ENCODE peak calls at places on chromosome 22, in six cellular contexts. One of them, this sample, is unnamed.

GRCh38 chr22:46971141-46971775 is 208.8 kb downstream of the TBC1D22A start:
- DNase-seq in K562: no peak
- DNase-seq in HepG2: no peak
- DNase-seq in GM12878: no peak
- DNase-seq in HCT116: no peak
- DNase-seq in H1: no peak
- DNase-seq in this sample: peak

GRCh38 chr22:50305658-50306566 is 1.5 kb downstream of the PLXNB2 start:
- DNase-seq in HCT116: peak
- DNase-seq in GM12878: peak
- DNase-seq in H1: no peak
- DNase-seq in HepG2: no peak
- DNase-seq in K562: peak
- DNase-seq in this sample: peak

GRCh38 chr22:49234459-49234858 is 593.2 kb downstream of the BRD1 start:
- DNase-seq in HCT116: no peak
- DNase-seq in K562: no peak
- DNase-seq in H1: no peak
- DNase-seq in GM12878: no peak
- DNase-seq in HepG2: no peak
- DNase-seq in this sample: no peak

GRCh38 chr22:31083923-31084810 is 3.0 kb downstream of the SMTN start:
- DNase-seq in H1: no peak
- DNase-seq in K562: no peak
- DNase-seq in HCT116: no peak
- DNase-seq in HepG2: no peak
- DNase-seq in GM12878: no peak
- DNase-seq in this sample: peak

GRCh38 chr22:26161746-26162145 is 7.5 kb upstream of the SEZ6L start:
- DNase-seq in HepG2: no peak
- DNase-seq in HCT116: no peak
- DNase-seq in H1: no peak
- DNase-seq in GM12878: no peak
- DNase-seq in K562: no peak
- DNase-seq in this sample: no peak

GRCh38 chr22:30427871-30428270 is 2.3 kb downstream of the MTFP1 start:
- DNase-seq in HCT116: no peak
- DNase-seq in HepG2: no peak
- DNase-seq in GM12878: no peak
- DNase-seq in K562: no peak
- DNase-seq in H1: no peak
- DNase-seq in this sample: no peak

GRCh38 chr22:21975854-21976345 is 6.7 kb downstream of the TOP3B start:
- DNase-seq in HepG2: no peak
- DNase-seq in K562: no peak
- DNase-seq in H1: no peak
- DNase-seq in GM12878: no peak
- DNase-seq in HCT116: no peak
- DNase-seq in this sample: no peak

GRCh38 chr22:29744902-29745301 is 21.9 kb downstream of the ZMAT5 start:
- DNase-seq in K562: no peak
- DNase-seq in H1: no peak
- DNase-seq in GM12878: no peak
- DNase-seq in HepG2: no peak
- DNase-seq in HCT116: no peak
- DNase-seq in this sample: no peak

GRCh38 chr22:31212783-31213626 is 907 bp downstream of the LIMK2 start:
- DNase-seq in GM12878: no peak
- DNase-seq in HCT116: no peak
- DNase-seq in K562: no peak
- DNase-seq in HepG2: no peak
- DNase-seq in H1: no peak
- DNase-seq in this sample: peak

GRCh38 chr22:42920101-42920820 is 63.2 kb upstream of the ARFGAP3 start:
- DNase-seq in GM12878: no peak
- DNase-seq in HepG2: no peak
- DNase-seq in K562: no peak
- DNase-seq in HCT116: no peak
- DNase-seq in H1: no peak
- DNase-seq in this sample: no peak

GRCh38 chr22:29028468-29028867 is 33.2 kb downstream of the C22orf31 start:
- DNase-seq in GM12878: no peak
- DNase-seq in H1: no peak
- DNase-seq in HepG2: no peak
- DNase-seq in K562: no peak
- DNase-seq in HCT116: no peak
- DNase-seq in this sample: no peak

GRCh38 chr22:50252081-50253045 is 1.3 kb upstream of the HDAC10 start:
- DNase-seq in GM12878: no peak
- DNase-seq in HepG2: peak
- DNase-seq in H1: no peak
- DNase-seq in HCT116: no peak
- DNase-seq in K562: no peak
- DNase-seq in this sample: peak

GRCh38 chr22:27962268-27963191 is 43.5 kb upstream of the PITPNB start:
- DNase-seq in K562: no peak
- DNase-seq in HCT116: no peak
- DNase-seq in HepG2: no peak
- DNase-seq in H1: no peak
- DNase-seq in GM12878: no peak
- DNase-seq in this sample: no peak

GRCh38 chr22:41382098-41382578 is 396 bp downstream of the TEF start:
- DNase-seq in GM12878: no peak
- DNase-seq in HCT116: no peak
- DNase-seq in H1: no peak
- DNase-seq in K562: peak
- DNase-seq in HepG2: no peak
- DNase-seq in this sample: peak

GRCh38 chr22:26608129-26608528 is 9.7 kb downstream of the CRYBB1 start:
- DNase-seq in HCT116: no peak
- DNase-seq in K562: no peak
- DNase-seq in GM12878: no peak
- DNase-seq in HepG2: no peak
- DNase-seq in H1: no peak
- DNase-seq in this sample: no peak

GRCh38 chr22:19879996-19880785 is 25.5 kb upstream of the GNB1L start:
- DNase-seq in HCT116: no peak
- DNase-seq in HepG2: peak
- DNase-seq in GM12878: no peak
- DNase-seq in K562: no peak
- DNase-seq in H1: no peak
- DNase-seq in this sample: peak

GRCh38 chr22:34645375-34645774 is 420.6 kb upstream of the ISX start:
- DNase-seq in GM12878: no peak
- DNase-seq in K562: no peak
- DNase-seq in HCT116: no peak
- DNase-seq in HepG2: peak
- DNase-seq in H1: peak
- DNase-seq in this sample: no peak

GRCh38 chr22:30208631-30209603 is 37.6 kb downstream of the LIF start:
- DNase-seq in K562: peak
- DNase-seq in HepG2: peak
- DNase-seq in HCT116: no peak
- DNase-seq in GM12878: no peak
- DNase-seq in H1: no peak
- DNase-seq in this sample: peak

GRCh38 chr22:27975381-27976013 is 56.4 kb upstream of the PITPNB start:
- DNase-seq in HCT116: no peak
- DNase-seq in GM12878: no peak
- DNase-seq in K562: no peak
- DNase-seq in H1: no peak
- DNase-seq in HepG2: no peak
- DNase-seq in this sample: no peak

GRCh38 chr22:27990879-27991278 is 71.8 kb upstream of the PITPNB start:
- DNase-seq in H1: peak
- DNase-seq in GM12878: no peak
- DNase-seq in HepG2: peak
- DNase-seq in K562: peak
- DNase-seq in HCT116: peak
- DNase-seq in this sample: peak

DNA sequence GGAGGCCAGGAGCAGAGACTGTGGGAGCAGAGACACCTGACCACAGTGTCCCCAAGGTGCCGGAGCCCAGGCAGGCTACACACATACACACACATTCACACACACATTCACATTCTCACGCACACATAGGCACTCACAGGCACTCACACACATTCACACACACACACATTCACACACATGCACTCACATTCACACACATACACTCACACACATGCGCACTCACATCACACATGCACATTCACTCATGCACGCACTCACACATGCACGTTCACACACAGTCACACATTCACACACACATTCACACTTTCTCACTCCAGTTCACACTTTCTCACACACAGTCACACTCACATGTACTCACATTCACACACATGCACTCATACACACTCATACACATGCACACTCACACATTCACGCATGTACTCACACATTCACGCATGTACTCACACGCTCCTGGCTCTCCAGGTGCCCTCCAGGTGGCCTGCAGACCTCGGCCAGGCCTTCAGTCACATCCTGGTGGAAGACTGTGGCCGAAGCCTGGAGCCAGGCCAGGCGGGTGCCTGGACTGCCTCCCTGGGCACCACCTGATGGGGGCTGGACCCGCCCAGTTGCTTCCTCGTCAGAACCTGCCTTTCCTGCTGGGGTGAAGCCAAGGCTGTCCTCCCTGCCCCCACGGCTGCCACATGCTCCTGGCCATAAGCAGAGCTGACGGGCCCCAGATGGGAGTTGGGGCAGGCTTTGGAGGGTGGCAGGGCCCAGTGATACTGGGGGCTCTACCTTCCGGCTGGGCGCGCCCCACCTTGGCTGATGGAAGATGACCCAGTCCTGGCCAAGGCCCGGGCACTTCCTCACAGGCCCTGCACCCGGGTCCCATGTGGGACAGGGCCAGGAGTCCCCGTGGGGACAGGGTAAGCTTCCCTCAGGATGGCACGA is 89.5 kb downstream of the WNT7B start:
- DNase-seq in K562: no peak
- DNase-seq in GM12878: no peak
- DNase-seq in HCT116: no peak
- DNase-seq in HepG2: no peak
- DNase-seq in H1: no peak
- DNase-seq in this sample: no peak
- TF ChIP-seq JUND in K562: no peak
- TF ChIP-seq JUND in GM12878: no peak
- TF ChIP-seq JUND in HCT116: no peak
- TF ChIP-seq JUND in HepG2: no peak
- TF ChIP-seq JUND in H1: no peak
- TF ChIP-seq JUND in this sample: no peak

DNA sequence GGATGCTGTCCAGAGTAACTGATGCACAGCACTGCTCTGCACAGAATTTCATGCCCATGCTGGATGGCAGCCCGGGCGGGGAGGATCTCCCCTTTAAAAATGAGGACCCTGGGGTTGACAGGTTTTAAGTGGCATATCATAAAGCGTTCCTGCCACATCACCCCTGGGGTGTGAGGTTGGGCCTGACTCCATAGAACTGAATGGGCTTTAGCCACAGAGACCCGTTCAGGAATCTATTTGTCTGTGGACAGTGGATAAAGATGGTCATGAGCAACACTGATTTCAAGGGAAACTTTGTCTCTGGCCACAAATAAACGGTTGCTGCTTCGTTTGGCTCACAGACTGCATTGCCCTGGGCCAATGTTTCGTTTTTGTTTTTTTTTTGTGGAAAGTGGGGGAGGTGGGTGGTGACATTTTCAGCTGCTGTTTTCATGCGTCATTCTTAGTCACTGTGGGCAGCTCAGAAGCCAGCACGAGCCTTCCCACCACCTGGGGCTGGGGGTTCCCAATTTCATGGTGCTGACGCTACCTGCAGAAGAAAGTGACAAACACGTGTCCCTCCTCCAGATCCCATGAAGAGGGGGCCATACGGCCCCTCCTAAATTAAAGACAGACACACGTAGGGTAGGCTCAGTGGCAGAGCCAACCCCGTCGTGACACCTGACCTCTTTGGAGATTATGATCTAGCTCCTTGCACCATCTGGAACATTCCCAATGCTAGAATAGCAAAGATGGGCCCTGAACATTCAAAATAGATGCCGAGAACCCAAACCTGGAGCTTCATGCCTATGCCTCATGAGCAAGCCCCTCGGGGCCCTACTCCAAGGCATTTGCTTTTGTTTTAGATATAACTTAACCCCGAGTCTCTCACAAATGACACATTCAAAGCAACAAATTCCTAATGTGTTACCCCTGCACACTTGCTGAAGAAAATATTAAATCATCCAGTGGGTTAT is 54.8 kb upstream of the PHF21B start:
- DNase-seq in HCT116: no peak
- DNase-seq in H1: no peak
- DNase-seq in K562: peak
- DNase-seq in HepG2: no peak
- DNase-seq in GM12878: peak
- DNase-seq in this sample: no peak
- TF ChIP-seq SIN3A in HCT116: no peak
- TF ChIP-seq SIN3A in H1: no peak
- TF ChIP-seq SIN3A in K562: no peak
- TF ChIP-seq SIN3A in HepG2: no peak
- TF ChIP-seq SIN3A in GM12878: no peak
- TF ChIP-seq SIN3A in this sample: no peak

GRCh38 chr22:38696606-38697005 is 4.1 kb downstream of the JOSD1 start:
- DNase-seq in GM12878: no peak
- DNase-seq in H1: no peak
- DNase-seq in HCT116: peak
- DNase-seq in K562: peak
- DNase-seq in HepG2: peak
- DNase-seq in this sample: no peak
- TF ChIP-seq JUND in GM12878: no peak
- TF ChIP-seq JUND in H1: no peak
- TF ChIP-seq JUND in HCT116: peak
- TF ChIP-seq JUND in K562: peak
- TF ChIP-seq JUND in HepG2: no peak
- TF ChIP-seq JUND in this sample: peak

GRCh38 chr22:48118654-48119053 is 1356.2 kb downstream of the TBC1D22A start:
- DNase-seq in HepG2: no peak
- DNase-seq in H1: no peak
- DNase-seq in K562: no peak
- DNase-seq in HCT116: no peak
- DNase-seq in GM12878: no peak
- DNase-seq in this sample: no peak

DNA sequence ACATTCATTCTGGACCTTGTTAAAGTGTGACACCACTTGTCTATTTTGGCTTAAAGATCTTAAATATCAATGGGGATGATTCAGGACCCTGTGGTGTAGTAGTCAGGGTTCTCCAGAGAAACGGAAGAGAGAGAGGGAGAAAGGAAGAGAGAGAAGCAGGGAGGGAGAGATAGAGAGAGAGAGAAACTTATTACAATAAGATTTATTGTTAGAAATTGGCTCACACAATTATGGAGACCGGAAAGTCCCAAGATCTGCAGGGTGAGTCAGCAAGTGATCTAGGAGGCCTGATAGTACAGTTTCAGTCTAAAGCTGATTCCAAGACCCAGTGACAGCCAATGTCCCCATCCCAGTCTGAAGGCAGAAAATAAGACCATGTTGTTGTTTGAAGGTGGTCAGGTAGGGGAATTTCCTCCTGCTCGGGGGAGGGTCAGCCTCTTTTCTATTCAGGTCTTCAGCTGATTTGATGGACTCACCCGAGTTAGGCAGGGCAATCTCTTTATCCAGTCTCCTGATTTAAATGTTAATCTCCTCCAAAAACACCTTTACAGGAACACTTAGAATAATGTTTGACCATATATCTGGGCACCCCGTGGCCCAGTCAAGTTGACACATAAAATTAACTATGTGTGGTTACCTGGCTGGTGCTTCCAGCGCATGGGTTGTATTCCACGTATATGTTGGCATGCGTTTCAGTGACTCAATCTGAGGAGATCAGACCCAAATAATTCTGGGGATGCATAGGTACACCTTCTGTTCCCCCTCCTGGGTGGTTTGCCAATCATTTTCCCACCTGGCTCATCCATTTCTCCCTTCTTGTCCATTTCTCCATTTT is 1350.5 kb downstream of the TBC1D22A start:
- DNase-seq in HepG2: no peak
- DNase-seq in H1: no peak
- DNase-seq in HCT116: no peak
- DNase-seq in K562: no peak
- DNase-seq in GM12878: no peak
- DNase-seq in this sample: no peak
- TF ChIP-seq SIN3A in HepG2: no peak
- TF ChIP-seq SIN3A in H1: no peak
- TF ChIP-seq SIN3A in HCT116: no peak
- TF ChIP-seq SIN3A in K562: no peak
- TF ChIP-seq SIN3A in GM12878: no peak
- TF ChIP-seq SIN3A in this sample: no peak

This sample was measured in SK-N-SH.